ENCODE peak calls at places on chromosomes 12 and 14, in five cellular contexts. F is dorsolateral prefrontal cortex, V is colonic mucosa, P is lower lobe of right lung, J is thoracic aorta. K is an unnamed sample.

GRCh38 chr14:88189840-88190191 is 133.3 kb downstream of the KCNK10 start:
- DNase-seq in P (no peak), J (no peak), V (no peak), F (no peak), K (no peak)

GRCh38 chr14:65531148-65531547 is 118.6 kb downstream of the FUT8 start:
- DNase-seq in P (no peak), V (no peak), J (no peak), F (no peak), K (no peak)

GRCh38 chr12:93937812-93938211 is 210.6 kb upstream of the PLXNC1 start:
- DNase-seq in P (no peak), J (no peak), V (no peak), F (no peak), K (no peak)

GRCh38 chr12:8553088-8553627 is 12.5 kb upstream of the CLEC4E start:
- DNase-seq in F (no peak), J (no peak), V (no peak), P (no peak), K (no peak)

GRCh38 chr14:84468153-84468552 is 1061.8 kb upstream of the FLRT2 start:
- DNase-seq in J (no peak), P (no peak), V (no peak), F (no peak), K (no peak)

GRCh38 chr12:4217091-4217490 is 56.5 kb upstream of the CCND2 start:
- DNase-seq in J (no peak), F (no peak), P (no peak), V (no peak), K (no peak)

GRCh38 chr12:59055204-59055839 is 135.0 kb upstream of the LRIG3 start:
- DNase-seq in F (no peak), P (no peak), V (no peak), J (no peak), K (no peak)

GRCh38 chr14:32372154-32372553 is 43.1 kb downstream of the AKAP6 start:
- DNase-seq in F (no peak), J (no peak), V (no peak), P (no peak), K (no peak)

GRCh38 chr12:104507672-104508071 is 50.9 kb downstream of the CHST11 start:
- DNase-seq in J (no peak), F (no peak), V (no peak), P (no peak), K (no peak)

GRCh38 chr14:104171029-104171697 is 32.8 kb downstream of the KIF26A start:
- DNase-seq in V (no peak), P (peak; percentile 62), F (no peak), J (no peak), K (peak; percentile 76)

GRCh38 chr14:80477388-80478160 is 266.3 kb upstream of the DIO2 start:
- DNase-seq in J (no peak), P (no peak), V (no peak), F (no peak), K (no peak)

GRCh38 chr12:62684586-62685295 is 218.1 kb downstream of the MON2 start:
- DNase-seq in V (peak; percentile 47), J (no peak), P (no peak), F (no peak), K (no peak)

GRCh38 chr14:34029921-34030334 is 79.1 kb upstream of the EGLN3 start:
- DNase-seq in V (peak; percentile 44), J (no peak), F (no peak), P (no peak), K (no peak)

GRCh38 chr12:58341791-58342190 is 400.4 kb downstream of the ATP23 start:
- DNase-seq in J (no peak), V (no peak), F (no peak), P (no peak), K (no peak)

GRCh38 chr12:17992002-17992656 is 97.9 kb downstream of the RERGL start:
- DNase-seq in V (no peak), P (no peak), J (no peak), F (no peak), K (no peak)

GRCh38 chr12:25615119-25615518 is 62.0 kb upstream of the LMNTD1 start:
- DNase-seq in F (no peak), V (no peak), P (no peak), J (no peak), K (no peak)

GRCh38 chr14:37202265-37202664 is 4.5 kb downstream of the MIPOL1 start:
- DNase-seq in V (no peak), P (no peak), J (no peak), F (no peak), K (no peak)

GRCh38 chr14:54976316-54976715 is 50.6 kb downstream of the WDHD1 start:
- DNase-seq in V (no peak), P (no peak), J (no peak), F (no peak), K (no peak)

GRCh38 chr14:60651051-60651935 is 2.0 kb upstream of the SIX1 start:
- DNase-seq in J (no peak), F (no peak), P (no peak), V (no peak), K (no peak)

GRCh38 chr12:120366341-120366705 is 2.6 kb downstream of the MSI1 start:
- DNase-seq in V (peak; percentile 42), F (no peak), J (no peak), P (no peak), K (no peak)

GRCh38 chr12:120365675-120366340 is 3.2 kb downstream of the MSI1 start:
- DNase-seq in J (no peak), F (no peak), P (no peak), V (peak; percentile 83), K (no peak)

GRCh38 chr12:120363274-120363855 is 5.6 kb downstream of the MSI1 start:
- DNase-seq in J (no peak), V (no peak), F (no peak), P (no peak), K (no peak)

GRCh38 chr12:120362516-120363273 is 6.3 kb downstream of the MSI1 start:
- DNase-seq in P (no peak), F (no peak), J (no peak), V (no peak), K (no peak)

DNA sequence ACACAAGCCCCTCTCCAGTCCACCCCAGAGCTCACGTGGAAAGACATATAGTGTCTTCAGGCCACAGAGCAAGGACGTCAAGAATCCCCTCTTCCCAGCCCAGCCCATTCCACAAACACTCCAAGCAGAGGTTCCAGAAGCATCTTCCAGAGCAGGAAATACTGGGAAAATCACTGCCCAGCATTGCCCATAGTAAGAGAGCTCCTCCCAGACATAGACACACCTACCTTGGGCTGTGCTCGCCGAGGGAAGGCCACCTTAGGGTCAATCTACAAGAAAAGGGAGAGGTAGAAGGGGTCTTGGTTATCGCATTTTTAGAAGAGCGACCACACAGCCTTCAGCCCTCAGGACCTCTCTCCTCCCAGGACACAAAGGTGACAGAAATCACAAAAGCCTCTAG is 4.5 kb downstream of the MSI1 start:
- DNase-seq in J (no peak), F (no peak), V (peak; percentile 60), P (no peak), K (no peak)
- TF ChIP-seq CTCF in J (no peak), F (no peak), V (no peak), P (no peak), K (no peak)

DNA sequence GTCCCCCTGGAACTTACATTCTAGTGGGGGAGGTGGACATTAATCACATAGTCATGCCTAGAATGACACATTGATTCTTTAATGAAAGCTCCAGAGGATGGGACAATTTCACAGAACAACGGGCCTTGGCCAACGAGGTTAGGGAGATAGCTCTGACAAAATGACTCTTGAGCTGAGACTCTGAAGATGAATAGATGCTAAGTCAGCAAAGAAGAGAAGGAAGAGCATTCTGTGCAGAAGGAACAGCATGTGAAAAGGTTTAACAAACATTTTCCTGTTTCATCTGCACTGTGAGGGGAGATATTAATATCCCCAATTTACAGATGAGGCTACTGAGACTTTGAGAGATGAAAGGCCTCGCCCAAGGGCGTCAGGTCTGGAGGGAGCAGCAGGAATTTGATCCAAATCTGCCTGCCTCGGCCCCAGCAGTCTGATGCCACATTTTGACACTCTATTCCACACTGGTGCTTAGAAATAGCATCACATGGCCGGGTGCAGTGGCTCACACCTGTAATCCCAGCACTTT is 193.6 kb downstream of the RBM19 start:
- DNase-seq in F (no peak), P (no peak), J (no peak), V (no peak), K (peak; percentile 39)
- H3K27ac ChIP-seq in F (no peak overlapping the region), P (no peak overlapping the region), J (no peak overlapping the region), V (no peak overlapping the region), K (no peak overlapping the region)

GRCh38 chr12:50187084-50187900 is 20.1 kb upstream of the CERS5 start:
- DNase-seq in P (no peak), F (no peak), V (no peak), J (no peak), K (no peak)
- TF ChIP-seq CTCF in P (no peak), F (no peak), V (no peak), J (no peak), K (no peak)

DNA sequence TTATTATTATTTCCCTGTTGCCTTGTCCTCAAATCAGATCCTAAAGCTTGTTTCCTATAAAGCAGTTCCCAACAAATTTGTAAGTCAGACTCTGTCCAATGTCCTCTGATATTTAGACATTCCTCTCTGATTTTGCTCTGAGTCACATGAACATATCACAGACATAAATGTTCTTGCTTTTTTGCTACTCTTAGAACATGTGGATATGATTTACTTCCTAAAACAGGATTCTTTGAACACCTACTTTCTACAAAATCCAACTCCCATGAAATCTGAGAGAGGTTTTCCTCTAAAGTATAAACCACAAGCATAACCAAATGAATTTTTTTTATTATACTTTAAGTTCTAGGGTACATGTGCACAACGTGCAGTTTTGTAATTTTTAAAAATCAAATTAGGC is 181.3 kb upstream of the SLC38A2 start:
- DNase-seq in P (no peak), J (no peak), V (no peak), F (no peak), K (no peak)
- H3K27ac ChIP-seq in P (no peak overlapping the region), J (no peak overlapping the region), V (no peak overlapping the region), F (no peak overlapping the region), K (no peak overlapping the region)

DNA sequence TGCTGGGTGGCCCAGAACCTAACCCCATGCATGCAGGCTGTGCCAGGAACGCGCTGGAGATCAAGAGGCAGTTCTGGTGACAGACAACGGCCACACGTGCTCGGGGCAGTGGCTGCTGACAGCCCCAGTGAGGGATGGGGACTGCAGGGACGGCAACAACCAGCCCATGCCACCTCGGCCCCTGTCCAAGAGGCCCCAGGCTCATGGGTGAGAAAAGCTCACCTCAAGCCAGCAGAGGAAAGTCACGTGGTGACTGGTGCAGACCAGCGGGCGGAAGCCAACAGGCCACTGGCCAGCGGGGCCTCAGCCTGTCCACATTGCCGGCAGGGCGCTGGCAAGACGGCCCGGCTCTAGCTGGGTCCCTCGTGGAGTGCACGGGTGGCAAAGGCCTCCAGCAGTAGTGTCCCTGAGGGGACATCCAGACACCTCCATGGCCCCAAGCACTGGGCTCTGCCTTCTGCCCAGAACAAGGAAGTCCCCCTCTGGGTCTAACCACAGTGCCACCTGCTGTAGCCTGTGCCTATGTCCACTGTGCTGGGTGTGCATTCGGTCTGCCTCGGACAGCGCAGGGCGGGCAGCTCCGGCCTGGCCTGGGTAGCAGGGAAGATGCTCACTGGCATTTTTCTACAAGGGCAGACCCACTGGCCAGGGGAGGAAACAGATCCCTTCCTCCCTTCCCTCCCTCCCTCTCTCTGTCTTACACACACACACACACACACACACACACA is 134.1 kb downstream of the NCOR2 start:
- DNase-seq in J (no peak), V (no peak), F (no peak), P (no peak), K (no peak)
- TF ChIP-seq CTCF in J (peak; percentile 14), V (no peak), F (peak; percentile 14), P (no peak), K (no peak)

GRCh38 chr12:1456885-1457284 is 137.5 kb downstream of the FBXL14 start:
- DNase-seq in V (no peak), J (no peak), P (no peak), F (no peak), K (no peak)
- H3K27ac ChIP-seq in V (no peak overlapping the region), J (no peak overlapping the region), P (no peak overlapping the region), F (no peak overlapping the region), K (no peak overlapping the region)

K was measured in upper lobe of right lung.